ENCODE peak calls at places on chromosomes 3 and 15, in six cellular contexts. N, L, F, W, Y and M are unnamed samples.

GRCh38 chr15:41284425-41285177 is 47.8 kb downstream of the OIP5 start:
- ATAC-seq in N (no peak), L (no peak), F (peak), W (peak), Y (peak), M (no peak)

GRCh38 chr3:90024986-90025385 is 917.6 kb downstream of the EPHA3 start:
- ATAC-seq in N (no peak), L (no peak), F (no peak), W (no peak), Y (no peak), M (no peak)

GRCh38 chr3:32844914-32845313 is 27.1 kb downstream of the TRIM71 start:
- ATAC-seq in N (no peak), L (no peak), F (no peak), W (no peak), Y (no peak), M (no peak)

GRCh38 chr3:186668426-186668825 is 2.6 kb downstream of the HRG start:
- ATAC-seq in N (no peak), L (no peak), F (no peak), W (no peak), Y (no peak), M (no peak)

GRCh38 chr3:83065861-83066260 is 1304.4 kb upstream of the GBE1 start:
- ATAC-seq in N (no peak), L (no peak), F (no peak), W (no peak), Y (no peak), M (no peak)

GRCh38 chr15:69979783-69980182 is 117.9 kb downstream of the TLE3 start:
- ATAC-seq in N (peak), L (no peak), F (no peak), W (no peak), Y (no peak), M (no peak)

GRCh38 chr15:69561071-69561784 is 108.6 kb downstream of the RPLP1 start:
- ATAC-seq in N (no peak), L (no peak), F (peak), W (no peak), Y (no peak), M (no peak)

GRCh38 chr3:50221413-50222168 is 14.4 kb upstream of the GNAI2 start:
- ATAC-seq in N (no peak), L (no peak), F (peak), W (no peak), Y (peak), M (no peak)

GRCh38 chr15:86002444-86002843 is 77.2 kb upstream of the AGBL1 start:
- ATAC-seq in N (no peak), L (no peak), F (no peak), W (no peak), Y (no peak), M (no peak)

GRCh38 chr3:188534633-188535032 is 380.7 kb downstream of the LPP start:
- ATAC-seq in N (no peak), L (no peak), F (no peak), W (no peak), Y (no peak), M (no peak)

GRCh38 chr3:59446775-59447465 is 397.1 kb upstream of the CFAP20DC start:
- ATAC-seq in N (no peak), L (no peak), F (no peak), W (no peak), Y (no peak), M (no peak)

GRCh38 chr3:180416111-180416541 is 185.8 kb upstream of the TTC14 start:
- ATAC-seq in N (peak), L (no peak), F (peak), W (no peak), Y (no peak), M (no peak)

GRCh38 chr3:80190051-80190450 is 422.3 kb upstream of the ROBO1 start:
- ATAC-seq in N (no peak), L (peak), F (no peak), W (no peak), Y (no peak), M (no peak)

GRCh38 chr3:131172502-131172901 is 145.8 kb downstream of the NEK11 start:
- ATAC-seq in N (no peak), L (no peak), F (no peak), W (no peak), Y (no peak), M (no peak)

GRCh38 chr3:17830786-17831185 is 88.4 kb upstream of the TBC1D5 start:
- ATAC-seq in N (no peak), L (no peak), F (no peak), W (no peak), Y (no peak), M (no peak)

GRCh38 chr3:5728085-5728484 is 540.6 kb downstream of the EDEM1 start:
- ATAC-seq in N (no peak), L (no peak), F (no peak), W (no peak), Y (no peak), M (no peak)

GRCh38 chr3:180059351-180059750 is 22.6 kb upstream of the PEX5L start:
- ATAC-seq in N (no peak), L (no peak), F (no peak), W (no peak), Y (no peak), M (no peak)

GRCh38 chr15:76905855-76906254 is 715 bp upstream of the SCAPER start:
- ATAC-seq in N (no peak), L (no peak), F (peak), W (no peak), Y (no peak), M (no peak)

GRCh38 chr3:113165841-113166240 is 45.5 kb upstream of the BOC start:
- ATAC-seq in N (no peak), L (no peak), F (no peak), W (no peak), Y (no peak), M (peak)

GRCh38 chr15:66724732-66725467 is 22.9 kb downstream of the SMAD6 start:
- ATAC-seq in N (no peak), L (no peak), F (no peak), W (no peak), Y (no peak), M (no peak)

GRCh38 chr15:43352693-43353382 is 18.0 kb downstream of the ZSCAN29 start:
- ATAC-seq in N (no peak), L (no peak), F (no peak), W (no peak), Y (no peak), M (no peak)

GRCh38 chr15:66865622-66866611 is 163.9 kb downstream of the SMAD6 start:
- ATAC-seq in N (peak), L (no peak), F (no peak), W (peak), Y (peak), M (peak)

GRCh38 chr15:70947369-70948335 is 55.0 kb downstream of the LRRC49 start:
- ATAC-seq in N (no peak), L (no peak), F (no peak), W (no peak), Y (no peak), M (no peak)

GRCh38 chr3:173553635-173554280 is 156.2 kb downstream of the NLGN1 start:
- ATAC-seq in N (peak), L (peak), F (peak), W (peak), Y (no peak), M (peak)

GRCh38 chr3:186983372-186984058 is 53.2 kb downstream of the ST6GAL1 start:
- ATAC-seq in N (no peak), L (no peak), F (peak), W (peak), Y (no peak), M (no peak)

GRCh38 chr15:64574220-64574994 is 114.0 kb downstream of the ZNF609 start:
- ATAC-seq in N (peak), L (peak), F (no peak), W (no peak), Y (peak), M (no peak)

GRCh38 chr3:76361010-76361409 is 575.7 kb upstream of the ZNF717 start:
- ATAC-seq in N (no peak), L (no peak), F (no peak), W (no peak), Y (no peak), M (no peak)

GRCh38 chr3:128567141-128567540 is 74.1 kb upstream of the GATA2 start:
- ATAC-seq in N (no peak), L (no peak), F (peak), W (no peak), Y (no peak), M (no peak)

GRCh38 chr3:140859592-140860336 is 81.9 kb upstream of the SLC25A36 start:
- ATAC-seq in N (peak), L (no peak), F (no peak), W (no peak), Y (no peak), M (no peak)

GRCh38 chr3:4721511-4721911 is 228.4 kb downstream of the ITPR1 start:
- ATAC-seq in N (no peak), L (peak), F (no peak), W (peak), Y (no peak), M (no peak)

GRCh38 chr3:4722103-4722502 is 229.0 kb downstream of the ITPR1 start:
- ATAC-seq in N (peak), L (peak), F (peak), W (peak), Y (peak), M (no peak)

GRCh38 chr3:4719011-4719649 is 226.0 kb downstream of the ITPR1 start:
- ATAC-seq in N (no peak), L (no peak), F (no peak), W (no peak), Y (no peak), M (no peak)

GRCh38 chr3:4718179-4718736 is 225.1 kb downstream of the ITPR1 start:
- ATAC-seq in N (no peak), L (no peak), F (no peak), W (no peak), Y (no peak), M (no peak)

GRCh38 chr3:4720316-4721075 is 227.3 kb downstream of the ITPR1 start:
- ATAC-seq in N (peak), L (peak), F (peak), W (peak), Y (peak), M (peak)
- TF ChIP-seq EP300 in N (no peak), L (no peak), F (peak), W (peak), Y (peak), M (no peak)

DNA sequence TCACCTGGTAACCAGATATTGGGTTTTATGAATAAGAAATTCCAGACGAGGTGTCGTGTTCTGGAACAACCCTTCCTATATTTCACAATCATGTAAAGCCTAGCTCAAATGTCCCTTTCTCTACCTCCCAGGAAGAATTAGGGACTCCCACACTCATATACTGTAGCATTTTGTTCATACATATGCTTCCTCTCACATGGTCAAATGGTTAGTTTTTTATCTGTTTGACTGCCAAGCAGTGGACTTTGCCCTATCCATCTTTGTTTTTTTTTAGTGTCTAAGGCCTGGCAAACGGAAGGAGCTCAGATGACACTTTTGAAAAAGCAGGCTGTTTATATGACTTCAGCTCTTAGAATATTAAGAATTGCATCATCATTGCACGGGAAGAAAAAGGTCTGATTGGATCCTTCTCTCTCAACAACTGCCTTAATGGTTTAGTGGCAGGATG is 326.7 kb upstream of the TBL1XR1 start:
- ATAC-seq in N (no peak), L (peak), F (peak), W (no peak), Y (no peak), M (peak)
- TF ChIP-seq EP300 in N (no peak), L (no peak), F (peak), W (no peak), Y (no peak), M (no peak)

GRCh38 chr15:73994419-73994883 is at the start of gene PML:
- ATAC-seq in N (peak), L (peak), F (peak), W (peak), Y (peak), M (peak)
- TF ChIP-seq EP300 in N (no peak), L (no peak), F (no peak), W (no peak), Y (no peak), M (no peak)

GRCh38 chr15:49082960-49083359 is 36.7 kb upstream of the SECISBP2L start:
- ATAC-seq in N (no peak), L (no peak), F (no peak), W (no peak), Y (no peak), M (no peak)

GRCh38 chr15:49075876-49076275 is 29.6 kb upstream of the SECISBP2L start:
- ATAC-seq in N (no peak), L (no peak), F (no peak), W (no peak), Y (no peak), M (no peak)

GRCh38 chr15:49083471-49084284 is 37.4 kb upstream of the SECISBP2L start:
- ATAC-seq in N (no peak), L (no peak), F (no peak), W (no peak), Y (no peak), M (no peak)

GRCh38 chr15:49084285-49084570 is 38.0 kb upstream of the SECISBP2L start:
- ATAC-seq in N (no peak), L (no peak), F (no peak), W (no peak), Y (no peak), M (no peak)

GRCh38 chr15:49079340-49080039 is 33.2 kb upstream of the SECISBP2L start:
- ATAC-seq in N (no peak), L (no peak), F (peak), W (peak), Y (peak), M (no peak)
- TF ChIP-seq EP300 in N (no peak), L (no peak), F (no peak), W (no peak), Y (no peak), M (no peak)

GRCh38 chr15:95025924-95026728 is 794.8 kb downstream of the MCTP2 start:
- ATAC-seq in N (peak), L (peak), F (peak), W (no peak), Y (peak), M (peak)
- TF ChIP-seq EP300 in N (no peak), L (no peak), F (no peak), W (no peak), Y (no peak), M (no peak)

DNA sequence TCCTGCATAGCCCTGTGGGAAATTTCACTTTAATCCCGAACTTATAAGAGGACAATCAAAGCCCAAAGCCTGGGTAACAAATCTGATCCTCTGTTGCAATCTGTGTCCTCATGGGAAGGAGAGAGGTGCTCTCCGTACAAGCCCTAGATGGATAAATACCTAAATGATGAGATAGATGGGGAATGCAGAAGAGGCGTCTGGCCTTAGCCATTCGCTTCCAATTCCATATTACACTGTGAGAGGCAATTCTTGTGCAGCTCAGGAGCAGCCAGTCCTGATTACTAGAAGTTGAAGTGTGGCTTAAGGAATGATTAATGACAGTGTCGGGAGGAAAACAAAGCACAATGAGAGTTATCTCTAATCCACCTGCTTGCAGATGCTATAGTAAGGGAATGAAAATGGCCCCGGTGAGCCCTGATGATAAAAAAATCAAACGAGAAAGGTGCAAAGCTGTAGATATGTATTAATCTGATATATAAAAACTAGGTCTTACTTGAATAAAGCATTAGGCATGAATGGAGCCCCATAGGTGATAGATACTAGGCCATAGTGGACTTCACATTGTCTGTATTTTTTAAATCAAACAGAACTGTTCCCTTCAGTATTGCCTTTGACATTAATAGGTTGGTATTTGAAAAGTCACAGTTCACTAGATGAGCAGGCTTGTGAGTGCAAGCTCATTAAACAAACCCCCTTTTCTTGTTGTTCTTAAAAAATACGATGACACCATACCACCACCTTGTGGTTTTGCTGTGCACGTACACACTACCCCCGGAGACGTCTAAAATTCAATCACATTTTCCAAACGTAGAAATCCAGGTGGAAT is 54.2 kb upstream of the TMCO5A start:
- ATAC-seq in N (peak), L (peak), F (peak), W (peak), Y (peak), M (no peak)
- TF ChIP-seq EP300 in N (no peak), L (no peak), F (no peak), W (no peak), Y (no peak), M (no peak)

GRCh38 chr15:74829991-74830390 is 3.6 kb downstream of the CPLX3 start:
- ATAC-seq in N (no peak), L (no peak), F (no peak), W (no peak), Y (no peak), M (no peak)
- TF ChIP-seq EP300 in N (no peak), L (no peak), F (no peak), W (no peak), Y (no peak), M (no peak)

GRCh38 chr3:98580774-98581365 is 12.5 kb downstream of the CPOX start:
- ATAC-seq in N (no peak), L (no peak), F (no peak), W (no peak), Y (no peak), M (no peak)

GRCh38 chr3:98581474-98581873 is 11.9 kb downstream of the CPOX start:
- ATAC-seq in N (no peak), L (no peak), F (no peak), W (no peak), Y (no peak), M (no peak)

GRCh38 chr3:98574157-98574556 is 19.3 kb downstream of the CPOX start:
- ATAC-seq in N (peak), L (no peak), F (no peak), W (no peak), Y (peak), M (no peak)

GRCh38 chr3:98573231-98573728 is 20.1 kb downstream of the CPOX start:
- ATAC-seq in N (peak), L (peak), F (no peak), W (no peak), Y (peak), M (no peak)

DNA sequence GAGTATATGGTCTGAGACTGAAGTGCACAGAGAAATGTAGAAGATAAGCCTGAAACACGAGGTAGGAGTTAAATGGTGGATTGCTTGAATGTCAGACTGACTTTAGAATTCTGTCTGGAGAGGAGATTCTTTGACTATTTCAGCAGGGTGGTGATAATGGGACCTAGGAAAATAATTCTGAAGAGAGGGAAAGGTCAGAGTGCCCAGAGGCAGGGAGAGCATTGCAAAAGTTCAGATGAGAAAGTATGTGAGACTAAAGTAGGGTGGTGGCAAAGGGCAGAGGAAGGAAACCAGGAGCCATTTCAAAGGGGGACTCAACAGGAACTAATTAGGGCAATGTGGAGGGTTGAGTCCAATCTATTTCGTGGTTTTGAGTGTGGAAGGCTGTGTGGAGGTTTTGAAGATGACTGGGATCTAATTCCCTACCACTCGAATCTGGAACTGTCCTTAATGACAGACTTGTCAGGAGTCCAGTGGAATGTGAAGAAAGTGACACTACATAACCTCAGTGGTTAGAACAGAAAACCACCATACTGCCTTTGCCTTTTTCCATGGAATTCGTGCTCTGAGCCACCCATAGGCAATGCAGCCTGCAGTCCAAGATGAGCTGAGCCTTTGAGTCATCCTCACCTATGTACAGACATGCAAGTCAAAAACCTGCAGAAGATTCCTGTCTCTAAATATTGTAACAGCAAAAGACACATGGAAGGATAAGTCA is 16.1 kb downstream of the CPOX start:
- ATAC-seq in N (no peak), L (no peak), F (no peak), W (no peak), Y (no peak), M (no peak)
- TF ChIP-seq EP300 in N (no peak), L (no peak), F (no peak), W (no peak), Y (no peak), M (no peak)

GRCh38 chr15:51085764-51086163 is 8.9 kb downstream of the TNFAIP8L3 start:
- ATAC-seq in N (no peak), L (no peak), F (no peak), W (no peak), Y (peak), M (no peak)

GRCh38 chr15:51088585-51088984 is 6.1 kb downstream of the TNFAIP8L3 start:
- ATAC-seq in N (no peak), L (no peak), F (no peak), W (no peak), Y (no peak), M (no peak)

GRCh38 chr15:51089041-51089440 is 5.7 kb downstream of the TNFAIP8L3 start:
- ATAC-seq in N (no peak), L (no peak), F (no peak), W (no peak), Y (no peak), M (no peak)

GRCh38 chr15:51086409-51086808 is 8.3 kb downstream of the TNFAIP8L3 start:
- ATAC-seq in N (no peak), L (no peak), F (no peak), W (no peak), Y (no peak), M (no peak)

DNA sequence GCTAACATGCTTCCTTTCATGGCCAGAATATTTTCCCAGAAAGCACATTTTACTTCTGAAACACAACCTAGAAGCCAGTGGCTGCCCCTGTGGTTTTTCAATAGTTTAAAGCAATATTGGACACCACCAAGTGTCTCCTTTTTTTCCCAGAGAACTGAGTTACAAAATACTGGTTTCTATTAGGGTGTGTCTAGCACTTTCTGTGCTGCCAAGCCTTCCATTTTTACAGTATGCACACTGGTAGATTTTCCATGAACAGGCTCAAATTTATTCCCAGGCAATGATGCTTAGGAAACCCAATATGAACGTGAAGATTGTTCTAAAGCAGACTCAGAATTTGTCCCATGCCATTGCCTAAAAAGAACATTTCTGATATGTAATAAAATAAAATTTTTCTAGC is 7.2 kb downstream of the TNFAIP8L3 start:
- ATAC-seq in N (no peak), L (no peak), F (no peak), W (peak), Y (no peak), M (peak)
- TF ChIP-seq EP300 in N (no peak), L (no peak), F (no peak), W (no peak), Y (no peak), M (no peak)